ENCODE peak calls at places on chromosomes 5 and 9, in five cellular contexts. One of them, this sample, is unnamed.

GRCh38 chr5:39226100-39226451 is 6.7 kb upstream of the FYB1 start:
- DNase-seq in SJCRH30: no peak
- DNase-seq in cardiac muscle cell: no peak
- DNase-seq in CD8-positive, alpha-beta T cell: no peak
- DNase-seq in heart right ventricle: no peak
- DNase-seq in this sample: no peak

GRCh38 chr5:141878186-141878770 is at the start of gene PCDH1:
- DNase-seq in CD8-positive, alpha-beta T cell: no peak
- DNase-seq in cardiac muscle cell: peak; percentile 59
- DNase-seq in heart right ventricle: peak; percentile 45
- DNase-seq in SJCRH30: peak; percentile 32
- DNase-seq in this sample: no peak

GRCh38 chr9:79809931-79810330 is 238.2 kb downstream of the TLE4 start:
- DNase-seq in heart right ventricle: no peak
- DNase-seq in CD8-positive, alpha-beta T cell: no peak
- DNase-seq in cardiac muscle cell: peak; percentile 88
- DNase-seq in SJCRH30: no peak
- DNase-seq in this sample: peak; percentile 77

GRCh38 chr5:154309361-154309725 is 118.8 kb downstream of the GALNT10 start:
- DNase-seq in heart right ventricle: no peak
- DNase-seq in SJCRH30: no peak
- DNase-seq in CD8-positive, alpha-beta T cell: no peak
- DNase-seq in cardiac muscle cell: peak; percentile 54
- DNase-seq in this sample: peak; percentile 31

GRCh38 chr9:34254141-34254913 is 74.7 kb downstream of the KIF24 start:
- DNase-seq in cardiac muscle cell: peak; percentile 58
- DNase-seq in CD8-positive, alpha-beta T cell: no peak
- DNase-seq in heart right ventricle: peak; percentile 32
- DNase-seq in SJCRH30: peak; percentile 14
- DNase-seq in this sample: peak; percentile 55

GRCh38 chr5:168411871-168412270 is 74.4 kb upstream of the RARS1 start:
- DNase-seq in heart right ventricle: no peak
- DNase-seq in SJCRH30: no peak
- DNase-seq in CD8-positive, alpha-beta T cell: no peak
- DNase-seq in cardiac muscle cell: no peak
- DNase-seq in this sample: no peak

GRCh38 chr5:155418960-155419579 is 405.5 kb downstream of the KIF4B start:
- DNase-seq in cardiac muscle cell: no peak
- DNase-seq in SJCRH30: no peak
- DNase-seq in heart right ventricle: no peak
- DNase-seq in CD8-positive, alpha-beta T cell: no peak
- DNase-seq in this sample: peak; percentile 22

GRCh38 chr5:68237715-68238114 is 22.2 kb downstream of the PIK3R1 start:
- DNase-seq in heart right ventricle: no peak
- DNase-seq in cardiac muscle cell: no peak
- DNase-seq in CD8-positive, alpha-beta T cell: no peak
- DNase-seq in SJCRH30: no peak
- DNase-seq in this sample: no peak

GRCh38 chr9:36878986-36879982 is 154.8 kb downstream of the PAX5 start:
- DNase-seq in CD8-positive, alpha-beta T cell: no peak
- DNase-seq in SJCRH30: no peak
- DNase-seq in heart right ventricle: no peak
- DNase-seq in cardiac muscle cell: no peak
- DNase-seq in this sample: no peak

GRCh38 chr5:90365328-90365727 is 44.2 kb downstream of the CETN3 start:
- DNase-seq in cardiac muscle cell: no peak
- DNase-seq in SJCRH30: no peak
- DNase-seq in CD8-positive, alpha-beta T cell: no peak
- DNase-seq in heart right ventricle: no peak
- DNase-seq in this sample: no peak

GRCh38 chr5:78526049-78526525 is 122.5 kb downstream of the LHFPL2 start:
- DNase-seq in cardiac muscle cell: peak; percentile 73
- DNase-seq in heart right ventricle: no peak
- DNase-seq in SJCRH30: no peak
- DNase-seq in CD8-positive, alpha-beta T cell: no peak
- DNase-seq in this sample: no peak

GRCh38 chr9:92164975-92165374 is 49.8 kb upstream of the SPTLC1 start:
- DNase-seq in SJCRH30: no peak
- DNase-seq in cardiac muscle cell: no peak
- DNase-seq in heart right ventricle: no peak
- DNase-seq in CD8-positive, alpha-beta T cell: no peak
- DNase-seq in this sample: no peak

GRCh38 chr5:141040093-141040762 is 10.9 kb upstream of the PCDHB1 start:
- DNase-seq in CD8-positive, alpha-beta T cell: no peak
- DNase-seq in heart right ventricle: peak; percentile 9
- DNase-seq in cardiac muscle cell: peak; percentile 14
- DNase-seq in SJCRH30: peak; percentile 10
- DNase-seq in this sample: no peak

GRCh38 chr9:124298646-124299235 is 41.0 kb downstream of the NEK6 start:
- DNase-seq in CD8-positive, alpha-beta T cell: no peak
- DNase-seq in SJCRH30: peak; percentile 85
- DNase-seq in heart right ventricle: no peak
- DNase-seq in cardiac muscle cell: no peak
- DNase-seq in this sample: peak; percentile 61

GRCh38 chr5:135538261-135538660 is 2.5 kb upstream of the NEUROG1 start:
- DNase-seq in CD8-positive, alpha-beta T cell: no peak
- DNase-seq in cardiac muscle cell: no peak
- DNase-seq in heart right ventricle: no peak
- DNase-seq in SJCRH30: no peak
- DNase-seq in this sample: peak; percentile 36

GRCh38 chr5:133373121-133373870 is 239.0 kb downstream of the FSTL4 start:
- DNase-seq in cardiac muscle cell: peak; percentile 24
- DNase-seq in heart right ventricle: no peak
- DNase-seq in CD8-positive, alpha-beta T cell: no peak
- DNase-seq in SJCRH30: no peak
- DNase-seq in this sample: no peak

GRCh38 chr9:22446589-22446949 is at the start of gene DMRTA1:
- DNase-seq in CD8-positive, alpha-beta T cell: no peak
- DNase-seq in cardiac muscle cell: peak; percentile 69
- DNase-seq in SJCRH30: peak; percentile 89
- DNase-seq in heart right ventricle: peak; percentile 80
- DNase-seq in this sample: peak; percentile 62

GRCh38 chr9:752201-752600 is 89.3 kb upstream of the DMRT1 start:
- DNase-seq in heart right ventricle: no peak
- DNase-seq in CD8-positive, alpha-beta T cell: no peak
- DNase-seq in SJCRH30: no peak
- DNase-seq in cardiac muscle cell: peak; percentile 89
- DNase-seq in this sample: peak; percentile 60

GRCh38 chr9:128688501-128689292 is at the start of gene SET:
- DNase-seq in CD8-positive, alpha-beta T cell: peak; percentile 81
- DNase-seq in heart right ventricle: peak; percentile 95
- DNase-seq in SJCRH30: peak; percentile 98
- DNase-seq in cardiac muscle cell: peak; percentile 98
- DNase-seq in this sample: peak; percentile 85
- H3K4me1 ChIP-seq in CD8-positive, alpha-beta T cell: peaks cover 64% of the 10 kb centered on the region
- H3K4me1 ChIP-seq in heart right ventricle: peaks cover 32% of the 10 kb centered on the region
- H3K4me1 ChIP-seq in SJCRH30: no peaks in the 10 kb centered on the region
- H3K4me1 ChIP-seq in cardiac muscle cell: peaks cover 21% of the 10 kb centered on the region
- H3K4me1 ChIP-seq in this sample: peaks cover 37% of the 10 kb centered on the region

GRCh38 chr5:59763545-59763944 is 130.0 kb downstream of the PDE4D start:
- DNase-seq in CD8-positive, alpha-beta T cell: no peak
- DNase-seq in heart right ventricle: no peak
- DNase-seq in SJCRH30: no peak
- DNase-seq in cardiac muscle cell: peak; percentile 22
- DNase-seq in this sample: no peak

GRCh38 chr5:59766394-59766793 is 127.1 kb downstream of the PDE4D start:
- DNase-seq in CD8-positive, alpha-beta T cell: no peak
- DNase-seq in SJCRH30: peak; percentile 62
- DNase-seq in cardiac muscle cell: peak; percentile 57
- DNase-seq in heart right ventricle: peak; percentile 4
- DNase-seq in this sample: no peak

GRCh38 chr5:59767753-59768159 is 125.8 kb downstream of the PDE4D start:
- DNase-seq in heart right ventricle: no peak
- DNase-seq in CD8-positive, alpha-beta T cell: no peak
- DNase-seq in cardiac muscle cell: peak; percentile 44
- DNase-seq in SJCRH30: no peak
- DNase-seq in this sample: no peak

GRCh38 chr5:59764361-59764760 is 129.2 kb downstream of the PDE4D start:
- DNase-seq in SJCRH30: no peak
- DNase-seq in CD8-positive, alpha-beta T cell: no peak
- DNase-seq in heart right ventricle: no peak
- DNase-seq in cardiac muscle cell: no peak
- DNase-seq in this sample: no peak

DNA sequence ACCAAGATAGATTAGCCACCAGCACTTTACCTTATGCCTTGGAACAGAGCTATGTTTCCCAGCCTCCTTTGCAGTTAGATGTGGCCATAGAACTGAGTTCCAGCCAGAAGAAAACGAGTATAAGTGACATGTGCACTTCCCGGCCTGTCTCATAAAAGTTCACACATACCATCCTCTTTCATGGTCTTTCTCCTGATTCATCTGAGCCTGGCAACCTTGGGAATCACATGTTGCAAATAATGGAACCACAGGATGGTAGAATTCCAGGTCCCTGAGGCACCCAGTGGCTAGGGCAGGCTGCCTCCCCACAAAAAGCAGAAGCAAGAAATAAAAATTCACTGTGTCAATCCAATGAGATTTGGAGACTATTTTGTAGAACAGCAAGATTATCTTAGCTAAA is 128.1 kb downstream of the PDE4D start:
- DNase-seq in CD8-positive, alpha-beta T cell: no peak
- DNase-seq in SJCRH30: no peak
- DNase-seq in cardiac muscle cell: no peak
- DNase-seq in heart right ventricle: no peak
- DNase-seq in this sample: no peak
- H3K4me3 ChIP-seq in CD8-positive, alpha-beta T cell: no peak overlapping the region
- H3K4me3 ChIP-seq in SJCRH30: no peak overlapping the region
- H3K4me3 ChIP-seq in cardiac muscle cell: no peak overlapping the region
- H3K4me3 ChIP-seq in heart right ventricle: no peak overlapping the region
- H3K4me3 ChIP-seq in this sample: no peak overlapping the region

GRCh38 chr9:6428940-6429889 is 16.2 kb downstream of the UHRF2 start:
- DNase-seq in CD8-positive, alpha-beta T cell: no peak
- DNase-seq in heart right ventricle: no peak
- DNase-seq in cardiac muscle cell: no peak
- DNase-seq in SJCRH30: no peak
- DNase-seq in this sample: no peak
- H3K4me1 ChIP-seq in CD8-positive, alpha-beta T cell: peaks cover 29% of the 10 kb centered on the region
- H3K4me1 ChIP-seq in heart right ventricle: peaks cover 10% of the 10 kb centered on the region
- H3K4me1 ChIP-seq in cardiac muscle cell: peaks cover 3% of the 10 kb centered on the region
- H3K4me1 ChIP-seq in SJCRH30: peaks cover 5% of the 10 kb centered on the region
- H3K4me1 ChIP-seq in this sample: no peaks in the 10 kb centered on the region

GRCh38 chr5:36301858-36302603 is at the start of gene RANBP3L:
- DNase-seq in heart right ventricle: peak; percentile 22
- DNase-seq in SJCRH30: peak; percentile 81
- DNase-seq in cardiac muscle cell: peak; percentile 50
- DNase-seq in CD8-positive, alpha-beta T cell: no peak
- DNase-seq in this sample: peak; percentile 55

GRCh38 chr5:36304095-36304494 is 2.4 kb upstream of the RANBP3L start:
- DNase-seq in heart right ventricle: no peak
- DNase-seq in cardiac muscle cell: no peak
- DNase-seq in CD8-positive, alpha-beta T cell: no peak
- DNase-seq in SJCRH30: no peak
- DNase-seq in this sample: no peak

GRCh38 chr5:36300181-36300926 is 1.3 kb downstream of the RANBP3L start:
- DNase-seq in CD8-positive, alpha-beta T cell: no peak
- DNase-seq in heart right ventricle: no peak
- DNase-seq in SJCRH30: peak; percentile 24
- DNase-seq in cardiac muscle cell: no peak
- DNase-seq in this sample: no peak

GRCh38 chr5:36298546-36298945 is 3.2 kb downstream of the RANBP3L start:
- DNase-seq in heart right ventricle: no peak
- DNase-seq in SJCRH30: no peak
- DNase-seq in cardiac muscle cell: peak; percentile 18
- DNase-seq in CD8-positive, alpha-beta T cell: no peak
- DNase-seq in this sample: no peak

DNA sequence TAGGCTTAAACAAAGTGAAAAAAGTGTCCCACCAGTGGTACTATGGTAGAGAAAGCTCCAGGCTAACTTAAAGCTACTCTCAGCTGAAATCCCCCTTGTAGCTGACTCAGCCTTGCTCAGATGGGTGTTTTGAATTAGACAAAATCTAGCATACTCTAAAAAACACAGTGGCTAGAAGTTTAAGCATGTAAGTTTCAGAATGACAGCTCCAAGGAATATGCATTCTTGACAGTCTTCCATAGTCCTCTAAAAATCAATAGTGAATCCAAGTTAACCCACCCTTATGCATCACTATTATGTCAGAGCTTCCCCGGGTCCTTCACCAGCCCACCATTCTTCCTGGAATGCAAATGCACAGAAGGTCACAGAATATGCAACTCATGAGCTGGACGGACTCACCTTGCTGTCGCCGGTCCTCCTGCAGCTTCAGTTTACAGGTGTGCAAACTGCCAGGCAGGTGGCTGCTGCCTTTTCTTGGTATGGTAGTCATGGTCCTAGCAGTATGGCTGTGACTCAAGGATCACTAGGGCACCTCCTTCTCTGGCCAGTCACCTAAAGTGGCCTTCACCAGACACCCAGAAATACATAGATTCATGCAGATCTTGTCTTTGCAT is 668 bp downstream of the RANBP3L start:
- DNase-seq in cardiac muscle cell: no peak
- DNase-seq in heart right ventricle: no peak
- DNase-seq in SJCRH30: no peak
- DNase-seq in CD8-positive, alpha-beta T cell: no peak
- DNase-seq in this sample: no peak
- H3K4me3 ChIP-seq in cardiac muscle cell: no peak overlapping the region
- H3K4me3 ChIP-seq in heart right ventricle: no peak overlapping the region
- H3K4me3 ChIP-seq in SJCRH30: no peak overlapping the region
- H3K4me3 ChIP-seq in CD8-positive, alpha-beta T cell: no peak overlapping the region
- H3K4me3 ChIP-seq in this sample: no peak overlapping the region

GRCh38 chr9:130345993-130346385 is 80.4 kb downstream of the HMCN2 start:
- DNase-seq in heart right ventricle: no peak
- DNase-seq in SJCRH30: no peak
- DNase-seq in CD8-positive, alpha-beta T cell: no peak
- DNase-seq in cardiac muscle cell: no peak
- DNase-seq in this sample: no peak
- H3K4me1 ChIP-seq in heart right ventricle: no peaks in the 10 kb centered on the region
- H3K4me1 ChIP-seq in SJCRH30: peaks cover 24% of the 10 kb centered on the region
- H3K4me1 ChIP-seq in CD8-positive, alpha-beta T cell: no peaks in the 10 kb centered on the region
- H3K4me1 ChIP-seq in cardiac muscle cell: peaks cover 5% of the 10 kb centered on the region
- H3K4me1 ChIP-seq in this sample: no peaks in the 10 kb centered on the region

DNA sequence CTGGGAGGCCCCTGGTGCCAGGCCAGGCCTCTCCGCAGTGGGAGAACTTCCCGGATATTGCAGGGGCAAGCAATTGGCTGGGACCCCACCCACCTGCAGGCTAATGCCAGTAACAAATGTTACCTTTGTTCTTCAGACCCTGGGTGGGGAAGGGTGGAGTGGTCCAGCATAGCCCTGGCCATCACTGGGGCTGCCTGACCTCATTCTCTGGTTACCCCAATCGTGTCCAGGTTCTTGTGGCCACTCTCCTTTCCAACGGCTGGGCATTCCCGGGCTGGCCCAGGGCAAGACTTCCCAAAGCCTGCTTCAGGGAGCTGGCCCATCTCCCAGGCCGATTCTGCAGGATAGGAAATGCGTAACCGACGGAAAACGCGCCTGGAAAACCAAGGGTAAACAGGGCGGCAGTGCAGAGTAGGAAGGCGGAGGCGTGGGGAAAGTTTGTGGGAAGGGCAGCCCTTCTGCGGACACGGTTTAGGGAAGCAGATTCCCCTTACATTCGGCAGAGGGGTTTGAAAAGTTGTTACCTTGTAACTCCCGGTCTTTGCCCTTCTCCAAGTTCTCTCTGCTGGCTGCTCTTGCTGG is 3.6 kb downstream of the NRARP start:
- DNase-seq in cardiac muscle cell: peak; percentile 61
- DNase-seq in heart right ventricle: peak; percentile 83
- DNase-seq in SJCRH30: no peak
- DNase-seq in CD8-positive, alpha-beta T cell: no peak
- DNase-seq in this sample: no peak
- H3K4me3 ChIP-seq in cardiac muscle cell: no peak overlapping the region
- H3K4me3 ChIP-seq in heart right ventricle: peak overlapping the region; percentile 64
- H3K4me3 ChIP-seq in SJCRH30: no peak overlapping the region
- H3K4me3 ChIP-seq in CD8-positive, alpha-beta T cell: no peak overlapping the region
- H3K4me3 ChIP-seq in this sample: no peak overlapping the region